ENCODE peak calls at places on chromosomes 6 and 20, in six cellular contexts. C, S, K, G, O and T are unnamed samples.

GRCh38 chr6:9543649-9544048 is 871.2 kb downstream of the TFAP2A start:
- DNase-seq in C (no peak), G (no peak), S (no peak), O (no peak), K (no peak), T (no peak)

GRCh38 chr20:62539646-62540045 is 63.9 kb upstream of the GATA5 start:
- DNase-seq in O (no peak), S (no peak), K (no peak), G (no peak), C (no peak), T (no peak)

GRCh38 chr6:66094615-66095014 is 387.6 kb upstream of the EYS start:
- DNase-seq in C (no peak), S (no peak), K (no peak), G (no peak), O (no peak), T (no peak)

GRCh38 chr6:106973018-106973840 is 1.3 kb downstream of the CD24 start:
- DNase-seq in S (peak), K (peak), C (no peak), G (peak), O (peak), T (no peak)

GRCh38 chr6:35368038-35368887 is 25.9 kb downstream of the PPARD start:
- DNase-seq in O (no peak), K (peak), S (no peak), G (no peak), C (no peak), T (no peak)

GRCh38 chr6:90444125-90444745 is 142.6 kb downstream of the MAP3K7 start:
- DNase-seq in G (no peak), K (no peak), S (no peak), C (no peak), O (no peak), T (no peak)

GRCh38 chr6:62808575-62809293 is 402.5 kb upstream of the FKBP1C start:
- DNase-seq in G (no peak), C (no peak), S (peak), O (no peak), K (no peak), T (no peak)

GRCh38 chr6:31396422-31397152 is 6.8 kb upstream of the MICA start:
- DNase-seq in C (peak), K (peak), S (peak), G (peak), O (peak), T (no peak)

GRCh38 chr6:31639449-31639861 is 13.0 kb downstream of the BAG6 start:
- DNase-seq in C (no peak), K (peak), S (no peak), O (no peak), G (no peak), T (no peak)

GRCh38 chr20:49275634-49276033 is 2.2 kb downstream of the ZNFX1 start:
- DNase-seq in K (no peak), G (no peak), S (no peak), O (no peak), C (no peak), T (no peak)

GRCh38 chr6:82959385-82959941 is 106.2 kb downstream of the UBE3D start:
- DNase-seq in G (no peak), C (no peak), O (no peak), S (no peak), K (peak), T (no peak)

GRCh38 chr6:162179196-162179951 is 548.2 kb downstream of the PRKN start:
- DNase-seq in S (no peak), O (no peak), K (no peak), G (no peak), C (no peak), T (no peak)

GRCh38 chr20:63036266-63036665 is 29.5 kb upstream of the BHLHE23 start:
- DNase-seq in S (no peak), C (peak), O (no peak), K (no peak), G (no peak), T (no peak)

GRCh38 chr6:2875840-2876207 is 27.3 kb downstream of the SERPINB9 start:
- DNase-seq in K (peak), G (peak), S (peak), C (peak), O (peak), T (no peak)

GRCh38 chr20:43590036-43590391 is 723 bp upstream of the IFT52 start:
- DNase-seq in C (no peak), G (peak), S (peak), K (no peak), O (no peak), T (no peak)

GRCh38 chr20:63969851-63970713 is at the start of gene ZNF512B:
- DNase-seq in C (peak), S (no peak), G (peak), O (peak), K (peak), T (peak)

GRCh38 chr20:53556267-53556897 is 37.3 kb downstream of the ZNF217 start:
- DNase-seq in G (no peak), O (no peak), K (no peak), C (no peak), S (no peak), T (no peak)

GRCh38 chr6:149318581-149319286 is 1.2 kb downstream of the TAB2 start:
- DNase-seq in C (no peak), G (no peak), S (peak), K (peak), O (no peak), T (no peak)

GRCh38 chr6:158780963-158781691 is 38.0 kb downstream of the EZR start:
- DNase-seq in K (no peak), O (no peak), C (no peak), S (peak), G (peak), T (no peak)

GRCh38 chr6:17167327-17167979 is 65.6 kb downstream of the STMND1 start:
- DNase-seq in C (peak), O (no peak), S (peak), G (peak), K (peak), T (no peak)

GRCh38 chr6:67933278-67933677 is 701.8 kb upstream of the ADGRB3 start:
- DNase-seq in C (no peak), S (no peak), K (no peak), O (no peak), G (no peak), T (no peak)

GRCh38 chr6:158026901-158027589 is 45.4 kb downstream of the SYNJ2 start:
- DNase-seq in S (no peak), O (peak), K (no peak), C (no peak), G (no peak), T (no peak)

GRCh38 chr6:23659125-23659524 is 466.9 kb upstream of the NRSN1 start:
- DNase-seq in C (no peak), K (peak), G (no peak), O (no peak), S (no peak), T (no peak)

GRCh38 chr20:51563597-51564332 is 21.2 kb upstream of the NFATC2 start:
- DNase-seq in G (peak), O (peak), K (peak), C (peak), S (peak), T (peak)
- H3K4me3 ChIP-seq in G (no peak), O (peak), K (peak), C (peak), S (no peak), T (peak)

GRCh38 chr6:141562181-141562800 is 570.4 kb upstream of the GJE1 start:
- DNase-seq in C (peak), O (peak), G (no peak), K (no peak), S (peak), T (no peak)
- H3K4me3 ChIP-seq in C (peak), O (peak), G (peak), K (no peak), S (peak), T (peak)

GRCh38 chr6:110378552-110378951 is 20.4 kb upstream of the METTL24 start:
- DNase-seq in O (no peak), G (no peak), K (no peak), C (no peak), S (no peak), T (no peak)
- H3K4me3 ChIP-seq in O (no peak), G (no peak), K (no peak), C (no peak), S (no peak), T (no peak)

DNA sequence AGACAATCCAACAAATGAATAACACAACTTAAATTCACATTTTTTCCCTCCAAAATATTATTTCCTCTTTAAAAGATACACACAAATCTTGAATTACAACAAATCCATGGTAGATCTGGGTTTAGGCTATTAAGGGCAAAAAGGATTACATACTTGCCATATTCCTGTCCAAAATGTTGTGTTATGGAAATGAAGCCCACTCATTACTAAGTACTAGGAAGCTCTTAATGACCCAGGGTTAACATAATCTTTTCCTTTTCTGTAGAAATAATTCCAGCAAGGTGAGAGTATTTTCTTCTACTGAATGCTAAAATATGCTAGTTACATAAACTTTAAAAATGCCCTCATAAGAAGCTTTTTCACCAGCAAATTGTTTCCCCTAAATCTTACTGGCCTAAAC is 1.6 kb downstream of the SHPRH start:
- DNase-seq in S (no peak), K (no peak), G (no peak), O (no peak), C (no peak), T (no peak)
- H3K4me3 ChIP-seq in S (peak), K (peak), G (peak), O (peak), C (peak), T (peak)

GRCh38 chr20:33079267-33079666 is at the start of gene BPIFB4:
- DNase-seq in K (peak), O (no peak), S (no peak), C (no peak), G (no peak), T (no peak)
- H3K4me3 ChIP-seq in K (no peak), O (no peak), S (no peak), C (no peak), G (no peak), T (no peak)

GRCh38 chr6:75602164-75602896 is 650 bp downstream of the SENP6 start:
- DNase-seq in S (peak), K (no peak), G (peak), C (peak), O (no peak), T (no peak)

GRCh38 chr6:75605635-75606034 is 4.0 kb downstream of the SENP6 start:
- DNase-seq in S (no peak), C (no peak), O (no peak), K (no peak), G (no peak), T (no peak)

GRCh38 chr6:75602897-75603395 is 1.3 kb downstream of the SENP6 start:
- DNase-seq in K (peak), O (no peak), S (no peak), C (no peak), G (no peak), T (no peak)

GRCh38 chr6:75601608-75602163 is at the start of gene SENP6:
- DNase-seq in C (peak), K (peak), O (peak), G (peak), S (peak), T (peak)

DNA sequence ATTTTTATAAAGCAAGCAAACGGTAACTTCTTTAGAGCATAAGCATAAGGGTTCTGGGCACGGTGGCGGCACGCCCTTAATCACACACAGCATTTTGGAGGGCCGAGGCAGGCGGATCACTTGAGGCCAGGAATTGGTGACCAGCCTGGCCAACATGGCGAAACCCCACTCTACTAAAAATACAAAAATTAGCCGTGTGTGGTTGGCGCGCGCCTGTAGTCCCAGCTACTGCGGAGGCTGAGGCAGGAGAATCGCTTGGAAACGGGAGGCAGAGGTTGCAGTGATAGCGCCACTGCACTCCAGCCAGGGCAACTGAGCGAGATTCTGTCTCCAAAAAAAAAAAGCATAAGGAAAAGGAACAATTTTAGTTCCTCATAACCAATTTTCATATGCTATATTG is 2.6 kb downstream of the SENP6 start:
- DNase-seq in G (no peak), S (no peak), K (no peak), C (no peak), O (no peak), T (no peak)
- H3K4me3 ChIP-seq in G (peak), S (no peak), K (peak), C (peak), O (peak), T (peak)